ENCODE peak calls at places on chromosomes 13 and 19, in eight cellular contexts. One of them, this sample, is unnamed.

GRCh38 chr19:18894254-18895037 is 1.5 kb downstream of the CERS1 start:
- DNase-seq in NCI-H1105 treated with DMSO at 0.1 percent for 48 hours: peak
- DNase-seq in fibroblast of the aortic adventitia: peak
- DNase-seq in H54: peak
- DNase-seq in iris pigment epithelial cell: no peak
- DNase-seq in stimulated activated CD8-positive, alpha-beta memory T cell treated with anti-CD3 and anti-CD28 coated beads, Interleukin-12 subunit alpha, Interleukin-12 subunit beta, amount 100 ng/mL, for 4 hours: no peak
- DNase-seq in PC-3: no peak
- DNase-seq in RKO: no peak
- DNase-seq in this sample: no peak

GRCh38 chr19:4096049-4096892 is 27.7 kb downstream of the MAP2K2 start:
- DNase-seq in NCI-H1105 treated with DMSO at 0.1 percent for 48 hours: no peak
- DNase-seq in fibroblast of the aortic adventitia: no peak
- DNase-seq in H54: no peak
- DNase-seq in iris pigment epithelial cell: no peak
- DNase-seq in stimulated activated CD8-positive, alpha-beta memory T cell treated with anti-CD3 and anti-CD28 coated beads, Interleukin-12 subunit alpha, Interleukin-12 subunit beta, amount 100 ng/mL, for 4 hours: no peak
- DNase-seq in PC-3: no peak
- DNase-seq in RKO: no peak
- DNase-seq in this sample: no peak

GRCh38 chr13:70894258-70894657 is 786.0 kb upstream of the KLHL1 start:
- DNase-seq in NCI-H1105 treated with DMSO at 0.1 percent for 48 hours: no peak
- DNase-seq in fibroblast of the aortic adventitia: no peak
- DNase-seq in H54: no peak
- DNase-seq in iris pigment epithelial cell: no peak
- DNase-seq in stimulated activated CD8-positive, alpha-beta memory T cell treated with anti-CD3 and anti-CD28 coated beads, Interleukin-12 subunit alpha, Interleukin-12 subunit beta, amount 100 ng/mL, for 4 hours: no peak
- DNase-seq in PC-3: no peak
- DNase-seq in RKO: no peak
- DNase-seq in this sample: no peak

GRCh38 chr13:41554626-41555386 is 97.5 kb downstream of the RGCC start:
- DNase-seq in NCI-H1105 treated with DMSO at 0.1 percent for 48 hours: no peak
- DNase-seq in fibroblast of the aortic adventitia: no peak
- DNase-seq in H54: no peak
- DNase-seq in iris pigment epithelial cell: no peak
- DNase-seq in stimulated activated CD8-positive, alpha-beta memory T cell treated with anti-CD3 and anti-CD28 coated beads, Interleukin-12 subunit alpha, Interleukin-12 subunit beta, amount 100 ng/mL, for 4 hours: no peak
- DNase-seq in PC-3: no peak
- DNase-seq in RKO: no peak
- DNase-seq in this sample: no peak

GRCh38 chr19:35170359-35171061 is 16.0 kb downstream of the FXYD5 start:
- DNase-seq in NCI-H1105 treated with DMSO at 0.1 percent for 48 hours: no peak
- DNase-seq in fibroblast of the aortic adventitia: peak
- DNase-seq in H54: no peak
- DNase-seq in iris pigment epithelial cell: no peak
- DNase-seq in stimulated activated CD8-positive, alpha-beta memory T cell treated with anti-CD3 and anti-CD28 coated beads, Interleukin-12 subunit alpha, Interleukin-12 subunit beta, amount 100 ng/mL, for 4 hours: no peak
- DNase-seq in PC-3: no peak
- DNase-seq in RKO: no peak
- DNase-seq in this sample: peak

GRCh38 chr13:37526710-37527446 is 71.7 kb downstream of the POSTN start:
- DNase-seq in NCI-H1105 treated with DMSO at 0.1 percent for 48 hours: peak
- DNase-seq in fibroblast of the aortic adventitia: peak
- DNase-seq in H54: no peak
- DNase-seq in iris pigment epithelial cell: no peak
- DNase-seq in stimulated activated CD8-positive, alpha-beta memory T cell treated with anti-CD3 and anti-CD28 coated beads, Interleukin-12 subunit alpha, Interleukin-12 subunit beta, amount 100 ng/mL, for 4 hours: no peak
- DNase-seq in PC-3: no peak
- DNase-seq in RKO: no peak
- DNase-seq in this sample: no peak

GRCh38 chr13:39855236-39855635 is 199.8 kb downstream of the COG6 start:
- DNase-seq in NCI-H1105 treated with DMSO at 0.1 percent for 48 hours: no peak
- DNase-seq in fibroblast of the aortic adventitia: peak
- DNase-seq in H54: no peak
- DNase-seq in iris pigment epithelial cell: no peak
- DNase-seq in stimulated activated CD8-positive, alpha-beta memory T cell treated with anti-CD3 and anti-CD28 coated beads, Interleukin-12 subunit alpha, Interleukin-12 subunit beta, amount 100 ng/mL, for 4 hours: no peak
- DNase-seq in PC-3: no peak
- DNase-seq in RKO: no peak
- DNase-seq in this sample: no peak

GRCh38 chr13:113802090-113802531 is 43.1 kb downstream of the TMEM255B start:
- DNase-seq in NCI-H1105 treated with DMSO at 0.1 percent for 48 hours: no peak
- DNase-seq in fibroblast of the aortic adventitia: peak
- DNase-seq in H54: peak
- DNase-seq in iris pigment epithelial cell: peak
- DNase-seq in stimulated activated CD8-positive, alpha-beta memory T cell treated with anti-CD3 and anti-CD28 coated beads, Interleukin-12 subunit alpha, Interleukin-12 subunit beta, amount 100 ng/mL, for 4 hours: no peak
- DNase-seq in PC-3: no peak
- DNase-seq in RKO: peak
- DNase-seq in this sample: peak

GRCh38 chr13:110284809-110285519 is 22.0 kb downstream of the COL4A1 start:
- DNase-seq in NCI-H1105 treated with DMSO at 0.1 percent for 48 hours: no peak
- DNase-seq in fibroblast of the aortic adventitia: no peak
- DNase-seq in H54: no peak
- DNase-seq in iris pigment epithelial cell: no peak
- DNase-seq in stimulated activated CD8-positive, alpha-beta memory T cell treated with anti-CD3 and anti-CD28 coated beads, Interleukin-12 subunit alpha, Interleukin-12 subunit beta, amount 100 ng/mL, for 4 hours: no peak
- DNase-seq in PC-3: no peak
- DNase-seq in RKO: no peak
- DNase-seq in this sample: no peak

GRCh38 chr19:24159707-24160106 is 72.7 kb downstream of the ZNF254 start:
- DNase-seq in NCI-H1105 treated with DMSO at 0.1 percent for 48 hours: no peak
- DNase-seq in fibroblast of the aortic adventitia: no peak
- DNase-seq in H54: no peak
- DNase-seq in iris pigment epithelial cell: peak
- DNase-seq in stimulated activated CD8-positive, alpha-beta memory T cell treated with anti-CD3 and anti-CD28 coated beads, Interleukin-12 subunit alpha, Interleukin-12 subunit beta, amount 100 ng/mL, for 4 hours: no peak
- DNase-seq in PC-3: peak
- DNase-seq in RKO: peak
- DNase-seq in this sample: no peak

GRCh38 chr13:107866666-107867623 is 348.4 kb downstream of the LIG4 start:
- DNase-seq in NCI-H1105 treated with DMSO at 0.1 percent for 48 hours: peak
- DNase-seq in fibroblast of the aortic adventitia: peak
- DNase-seq in H54: peak
- DNase-seq in iris pigment epithelial cell: peak
- DNase-seq in stimulated activated CD8-positive, alpha-beta memory T cell treated with anti-CD3 and anti-CD28 coated beads, Interleukin-12 subunit alpha, Interleukin-12 subunit beta, amount 100 ng/mL, for 4 hours: no peak
- DNase-seq in PC-3: peak
- DNase-seq in RKO: no peak
- DNase-seq in this sample: peak

GRCh38 chr19:38394488-38394887 is 6.0 kb downstream of the SPRED3 start:
- DNase-seq in NCI-H1105 treated with DMSO at 0.1 percent for 48 hours: peak
- DNase-seq in fibroblast of the aortic adventitia: no peak
- DNase-seq in H54: no peak
- DNase-seq in iris pigment epithelial cell: peak
- DNase-seq in stimulated activated CD8-positive, alpha-beta memory T cell treated with anti-CD3 and anti-CD28 coated beads, Interleukin-12 subunit alpha, Interleukin-12 subunit beta, amount 100 ng/mL, for 4 hours: peak
- DNase-seq in PC-3: no peak
- DNase-seq in RKO: no peak
- DNase-seq in this sample: no peak

GRCh38 chr19:3838661-3839060 is 30.2 kb downstream of the ZFR2 start:
- DNase-seq in NCI-H1105 treated with DMSO at 0.1 percent for 48 hours: no peak
- DNase-seq in fibroblast of the aortic adventitia: no peak
- DNase-seq in H54: no peak
- DNase-seq in iris pigment epithelial cell: no peak
- DNase-seq in stimulated activated CD8-positive, alpha-beta memory T cell treated with anti-CD3 and anti-CD28 coated beads, Interleukin-12 subunit alpha, Interleukin-12 subunit beta, amount 100 ng/mL, for 4 hours: no peak
- DNase-seq in PC-3: no peak
- DNase-seq in RKO: no peak
- DNase-seq in this sample: no peak

GRCh38 chr19:48614436-48615144 is at the start of gene FAM83E:
- DNase-seq in NCI-H1105 treated with DMSO at 0.1 percent for 48 hours: peak
- DNase-seq in fibroblast of the aortic adventitia: no peak
- DNase-seq in H54: no peak
- DNase-seq in iris pigment epithelial cell: no peak
- DNase-seq in stimulated activated CD8-positive, alpha-beta memory T cell treated with anti-CD3 and anti-CD28 coated beads, Interleukin-12 subunit alpha, Interleukin-12 subunit beta, amount 100 ng/mL, for 4 hours: no peak
- DNase-seq in PC-3: peak
- DNase-seq in RKO: no peak
- DNase-seq in this sample: no peak

GRCh38 chr19:954272-954671 is 28.4 kb downstream of the ARID3A start:
- DNase-seq in NCI-H1105 treated with DMSO at 0.1 percent for 48 hours: no peak
- DNase-seq in fibroblast of the aortic adventitia: no peak
- DNase-seq in H54: no peak
- DNase-seq in iris pigment epithelial cell: no peak
- DNase-seq in stimulated activated CD8-positive, alpha-beta memory T cell treated with anti-CD3 and anti-CD28 coated beads, Interleukin-12 subunit alpha, Interleukin-12 subunit beta, amount 100 ng/mL, for 4 hours: no peak
- DNase-seq in PC-3: no peak
- DNase-seq in RKO: no peak
- DNase-seq in this sample: no peak

GRCh38 chr19:2500861-2501260 is 24.9 kb downstream of the GADD45B start:
- DNase-seq in NCI-H1105 treated with DMSO at 0.1 percent for 48 hours: no peak
- DNase-seq in fibroblast of the aortic adventitia: peak
- DNase-seq in H54: no peak
- DNase-seq in iris pigment epithelial cell: no peak
- DNase-seq in stimulated activated CD8-positive, alpha-beta memory T cell treated with anti-CD3 and anti-CD28 coated beads, Interleukin-12 subunit alpha, Interleukin-12 subunit beta, amount 100 ng/mL, for 4 hours: no peak
- DNase-seq in PC-3: no peak
- DNase-seq in RKO: no peak
- DNase-seq in this sample: no peak

GRCh38 chr13:74246398-74246975 is 112.3 kb upstream of the KLF12 start:
- DNase-seq in NCI-H1105 treated with DMSO at 0.1 percent for 48 hours: no peak
- DNase-seq in fibroblast of the aortic adventitia: peak
- DNase-seq in H54: no peak
- DNase-seq in iris pigment epithelial cell: peak
- DNase-seq in stimulated activated CD8-positive, alpha-beta memory T cell treated with anti-CD3 and anti-CD28 coated beads, Interleukin-12 subunit alpha, Interleukin-12 subunit beta, amount 100 ng/mL, for 4 hours: peak
- DNase-seq in PC-3: no peak
- DNase-seq in RKO: no peak
- DNase-seq in this sample: no peak

GRCh38 chr19:39937094-39937493 is 2.7 kb upstream of the FCGBP start:
- DNase-seq in NCI-H1105 treated with DMSO at 0.1 percent for 48 hours: no peak
- DNase-seq in fibroblast of the aortic adventitia: no peak
- DNase-seq in H54: no peak
- DNase-seq in iris pigment epithelial cell: no peak
- DNase-seq in stimulated activated CD8-positive, alpha-beta memory T cell treated with anti-CD3 and anti-CD28 coated beads, Interleukin-12 subunit alpha, Interleukin-12 subunit beta, amount 100 ng/mL, for 4 hours: peak
- DNase-seq in PC-3: no peak
- DNase-seq in RKO: no peak
- DNase-seq in this sample: no peak

GRCh38 chr13:68234278-68234677 is 1004.1 kb upstream of the PCDH9 start:
- DNase-seq in NCI-H1105 treated with DMSO at 0.1 percent for 48 hours: no peak
- DNase-seq in fibroblast of the aortic adventitia: no peak
- DNase-seq in H54: no peak
- DNase-seq in iris pigment epithelial cell: peak
- DNase-seq in stimulated activated CD8-positive, alpha-beta memory T cell treated with anti-CD3 and anti-CD28 coated beads, Interleukin-12 subunit alpha, Interleukin-12 subunit beta, amount 100 ng/mL, for 4 hours: no peak
- DNase-seq in PC-3: peak
- DNase-seq in RKO: peak
- DNase-seq in this sample: no peak

GRCh38 chr13:33000365-33000764 is 15.9 kb upstream of the KL start:
- DNase-seq in NCI-H1105 treated with DMSO at 0.1 percent for 48 hours: no peak
- DNase-seq in fibroblast of the aortic adventitia: no peak
- DNase-seq in H54: no peak
- DNase-seq in iris pigment epithelial cell: no peak
- DNase-seq in stimulated activated CD8-positive, alpha-beta memory T cell treated with anti-CD3 and anti-CD28 coated beads, Interleukin-12 subunit alpha, Interleukin-12 subunit beta, amount 100 ng/mL, for 4 hours: no peak
- DNase-seq in PC-3: no peak
- DNase-seq in RKO: no peak
- DNase-seq in this sample: no peak

GRCh38 chr19:15453091-15453498 is 3.3 kb upstream of the WIZ start:
- DNase-seq in NCI-H1105 treated with DMSO at 0.1 percent for 48 hours: no peak
- DNase-seq in fibroblast of the aortic adventitia: no peak
- DNase-seq in H54: no peak
- DNase-seq in iris pigment epithelial cell: no peak
- DNase-seq in stimulated activated CD8-positive, alpha-beta memory T cell treated with anti-CD3 and anti-CD28 coated beads, Interleukin-12 subunit alpha, Interleukin-12 subunit beta, amount 100 ng/mL, for 4 hours: no peak
- DNase-seq in PC-3: no peak
- DNase-seq in RKO: no peak
- DNase-seq in this sample: no peak

GRCh38 chr13:42699922-42700321 is 81.5 kb upstream of the FAM216B start:
- DNase-seq in NCI-H1105 treated with DMSO at 0.1 percent for 48 hours: no peak
- DNase-seq in fibroblast of the aortic adventitia: no peak
- DNase-seq in H54: no peak
- DNase-seq in iris pigment epithelial cell: no peak
- DNase-seq in stimulated activated CD8-positive, alpha-beta memory T cell treated with anti-CD3 and anti-CD28 coated beads, Interleukin-12 subunit alpha, Interleukin-12 subunit beta, amount 100 ng/mL, for 4 hours: no peak
- DNase-seq in PC-3: no peak
- DNase-seq in RKO: no peak
- DNase-seq in this sample: no peak

GRCh38 chr19:3386447-3387234 is 20.3 kb downstream of the NFIC start:
- DNase-seq in NCI-H1105 treated with DMSO at 0.1 percent for 48 hours: no peak
- DNase-seq in fibroblast of the aortic adventitia: no peak
- DNase-seq in H54: no peak
- DNase-seq in iris pigment epithelial cell: no peak
- DNase-seq in stimulated activated CD8-positive, alpha-beta memory T cell treated with anti-CD3 and anti-CD28 coated beads, Interleukin-12 subunit alpha, Interleukin-12 subunit beta, amount 100 ng/mL, for 4 hours: no peak
- DNase-seq in PC-3: no peak
- DNase-seq in RKO: no peak
- DNase-seq in this sample: no peak

GRCh38 chr13:57552441-57552840 is 79.1 kb upstream of the PCDH17 start:
- DNase-seq in NCI-H1105 treated with DMSO at 0.1 percent for 48 hours: no peak
- DNase-seq in fibroblast of the aortic adventitia: no peak
- DNase-seq in H54: no peak
- DNase-seq in iris pigment epithelial cell: no peak
- DNase-seq in stimulated activated CD8-positive, alpha-beta memory T cell treated with anti-CD3 and anti-CD28 coated beads, Interleukin-12 subunit alpha, Interleukin-12 subunit beta, amount 100 ng/mL, for 4 hours: no peak
- DNase-seq in PC-3: no peak
- DNase-seq in RKO: no peak
- DNase-seq in this sample: no peak

GRCh38 chr19:48992571-48993174 is 436 bp downstream of the GYS1 start:
- DNase-seq in NCI-H1105 treated with DMSO at 0.1 percent for 48 hours: no peak
- DNase-seq in fibroblast of the aortic adventitia: no peak
- DNase-seq in H54: no peak
- DNase-seq in iris pigment epithelial cell: no peak
- DNase-seq in stimulated activated CD8-positive, alpha-beta memory T cell treated with anti-CD3 and anti-CD28 coated beads, Interleukin-12 subunit alpha, Interleukin-12 subunit beta, amount 100 ng/mL, for 4 hours: no peak
- DNase-seq in PC-3: no peak
- DNase-seq in RKO: no peak
- DNase-seq in this sample: no peak

GRCh38 chr13:74641586-74641985 is 507.4 kb upstream of the KLF12 start:
- DNase-seq in NCI-H1105 treated with DMSO at 0.1 percent for 48 hours: no peak
- DNase-seq in fibroblast of the aortic adventitia: peak
- DNase-seq in H54: no peak
- DNase-seq in iris pigment epithelial cell: peak
- DNase-seq in stimulated activated CD8-positive, alpha-beta memory T cell treated with anti-CD3 and anti-CD28 coated beads, Interleukin-12 subunit alpha, Interleukin-12 subunit beta, amount 100 ng/mL, for 4 hours: no peak
- DNase-seq in PC-3: peak
- DNase-seq in RKO: peak
- DNase-seq in this sample: no peak

GRCh38 chr19:29372921-29373797 is 152.6 kb upstream of the VSTM2B start:
- DNase-seq in NCI-H1105 treated with DMSO at 0.1 percent for 48 hours: no peak
- DNase-seq in fibroblast of the aortic adventitia: no peak
- DNase-seq in H54: no peak
- DNase-seq in iris pigment epithelial cell: no peak
- DNase-seq in stimulated activated CD8-positive, alpha-beta memory T cell treated with anti-CD3 and anti-CD28 coated beads, Interleukin-12 subunit alpha, Interleukin-12 subunit beta, amount 100 ng/mL, for 4 hours: no peak
- DNase-seq in PC-3: no peak
- DNase-seq in RKO: no peak
- DNase-seq in this sample: no peak

GRCh38 chr13:106028916-106029315 is 506.5 kb downstream of the EFNB2 start:
- DNase-seq in NCI-H1105 treated with DMSO at 0.1 percent for 48 hours: no peak
- DNase-seq in fibroblast of the aortic adventitia: no peak
- DNase-seq in H54: no peak
- DNase-seq in iris pigment epithelial cell: no peak
- DNase-seq in stimulated activated CD8-positive, alpha-beta memory T cell treated with anti-CD3 and anti-CD28 coated beads, Interleukin-12 subunit alpha, Interleukin-12 subunit beta, amount 100 ng/mL, for 4 hours: no peak
- DNase-seq in PC-3: no peak
- DNase-seq in RKO: no peak
- DNase-seq in this sample: no peak

GRCh38 chr19:49613374-49613773 is 22.4 kb downstream of the PRR12 start:
- DNase-seq in NCI-H1105 treated with DMSO at 0.1 percent for 48 hours: no peak
- DNase-seq in fibroblast of the aortic adventitia: peak
- DNase-seq in H54: peak
- DNase-seq in iris pigment epithelial cell: peak
- DNase-seq in stimulated activated CD8-positive, alpha-beta memory T cell treated with anti-CD3 and anti-CD28 coated beads, Interleukin-12 subunit alpha, Interleukin-12 subunit beta, amount 100 ng/mL, for 4 hours: no peak
- DNase-seq in PC-3: peak
- DNase-seq in RKO: peak
- DNase-seq in this sample: no peak

GRCh38 chr13:110458594-110459365 is 102.7 kb downstream of the RAB20 start:
- DNase-seq in NCI-H1105 treated with DMSO at 0.1 percent for 48 hours: no peak
- DNase-seq in fibroblast of the aortic adventitia: no peak
- DNase-seq in H54: no peak
- DNase-seq in iris pigment epithelial cell: no peak
- DNase-seq in stimulated activated CD8-positive, alpha-beta memory T cell treated with anti-CD3 and anti-CD28 coated beads, Interleukin-12 subunit alpha, Interleukin-12 subunit beta, amount 100 ng/mL, for 4 hours: no peak
- DNase-seq in PC-3: no peak
- DNase-seq in RKO: no peak
- DNase-seq in this sample: no peak

This sample was measured in H4.